ENCODE peak calls at places on chromosome 20, in six cellular contexts. U is activated naive CD4-positive, alpha-beta T cell treated with anti-CD3 and anti-CD28 coated beads for 36 hours; A is activated CD4-positive, alpha-beta T cell treated with anti-CD3 and anti-CD28 coated beads, Interleukin-2, amount 10 ng/mL, durations not matched to agents 7 days and 5 days; X is endothelial cell; V is AG10803; E is prostate gland. G is an unnamed sample.

GRCh38 chr20:47493175-47493953 is 8.3 kb upstream of the NCOA3 start:
- DNase-seq in U (peak), A (peak), X (no peak), V (peak), E (peak), G (peak)

GRCh38 chr20:58998656-58999055 is 8.4 kb downstream of the CTSZ start:
- DNase-seq in U (no peak), A (no peak), X (no peak), V (no peak), E (no peak), G (no peak)

GRCh38 chr20:9978395-9979004 is 56.3 kb upstream of the ANKEF1 start:
- DNase-seq in U (peak), A (peak), X (peak), V (peak), E (peak), G (peak)

GRCh38 chr20:45445805-45446562 is 23.6 kb upstream of the WFDC2 start:
- DNase-seq in U (peak), A (peak), X (peak), V (peak), E (no peak), G (no peak)

GRCh38 chr20:41276317-41276751 is 41.2 kb downstream of the ZHX3 start:
- DNase-seq in U (no peak), A (no peak), X (no peak), V (no peak), E (no peak), G (no peak)

GRCh38 chr20:57638173-57638894 is 18.1 kb upstream of the ZBP1 start:
- DNase-seq in U (no peak), A (no peak), X (no peak), V (no peak), E (peak), G (no peak)

GRCh38 chr20:16459019-16459700 is 114.1 kb downstream of the KIF16B start:
- DNase-seq in U (no peak), A (no peak), X (no peak), V (peak), E (no peak), G (no peak)

GRCh38 chr20:11675920-11676617 is 241.6 kb upstream of the BTBD3 start:
- DNase-seq in U (no peak), A (no peak), X (no peak), V (peak), E (no peak), G (no peak)

GRCh38 chr20:35200255-35200654 is 26.2 kb upstream of the MMP24 start:
- DNase-seq in U (no peak), A (no peak), X (no peak), V (peak), E (no peak), G (no peak)

GRCh38 chr20:433300-433975 is 25.3 kb downstream of the RBCK1 start:
- DNase-seq in U (peak), A (peak), X (no peak), V (no peak), E (no peak), G (no peak)

GRCh38 chr20:34215711-34216381 is 25.4 kb upstream of the ASIP start:
- DNase-seq in U (peak), A (peak), X (peak), V (peak), E (peak), G (peak)

GRCh38 chr20:12593342-12593741 is 415.4 kb upstream of the SPTLC3 start:
- DNase-seq in U (no peak), A (no peak), X (no peak), V (no peak), E (no peak), G (no peak)

GRCh38 chr20:22744341-22745193 is 160.2 kb upstream of the FOXA2 start:
- DNase-seq in U (no peak), A (no peak), X (no peak), V (no peak), E (peak), G (no peak)

GRCh38 chr20:35626386-35627001 is 10.9 kb downstream of the SPAG4 start:
- DNase-seq in U (no peak), A (no peak), X (no peak), V (no peak), E (no peak), G (no peak)

GRCh38 chr20:1333462-1334369 is 4.8 kb upstream of the SDCBP2 start:
- DNase-seq in U (no peak), A (no peak), X (no peak), V (no peak), E (no peak), G (no peak)

GRCh38 chr20:23159256-23159922 is 73.3 kb upstream of the CD93 start:
- DNase-seq in U (no peak), A (no peak), X (no peak), V (no peak), E (no peak), G (peak)

GRCh38 chr20:57647006-57647932 is 27.0 kb upstream of the ZBP1 start:
- DNase-seq in U (no peak), A (no peak), X (no peak), V (no peak), E (no peak), G (no peak)

GRCh38 chr20:38321959-38322598 is 18.1 kb downstream of the BPI start:
- DNase-seq in U (peak), A (no peak), X (peak), V (peak), E (peak), G (peak)

GRCh38 chr20:5524886-5525285 is 208.1 kb upstream of the PROKR2 start:
- DNase-seq in U (no peak), A (no peak), X (no peak), V (peak), E (no peak), G (no peak)

GRCh38 chr20:25233016-25233772 is 14.7 kb upstream of the PYGB start:
- DNase-seq in U (no peak), A (no peak), X (no peak), V (peak), E (peak), G (peak)

GRCh38 chr20:64077876-64078551 is 1.3 kb downstream of the RGS19 start:
- DNase-seq in U (peak), A (peak), X (no peak), V (no peak), E (no peak), G (no peak)

GRCh38 chr20:62500237-62500864 is 24.6 kb upstream of the GATA5 start:
- DNase-seq in U (peak), A (peak), X (peak), V (peak), E (peak), G (peak)

GRCh38 chr20:38550274-38550673 is 30.7 kb upstream of the ADIG start:
- DNase-seq in U (peak), A (no peak), X (no peak), V (no peak), E (no peak), G (no peak)

GRCh38 chr20:50304883-50305635 is 114.4 kb downstream of the CEBPB start:
- DNase-seq in U (no peak), A (no peak), X (no peak), V (peak), E (no peak), G (peak)

GRCh38 chr20:1894471-1894950 is 696 bp upstream of the SIRPA start:
- DNase-seq in U (peak), A (no peak), X (peak), V (peak), E (peak), G (peak)

GRCh38 chr20:63215101-63216040 is 560 bp downstream of the YTHDF1 start:
- DNase-seq in U (peak), A (peak), X (peak), V (peak), E (no peak), G (no peak)

GRCh38 chr20:49979030-49979832 is 3.5 kb upstream of the SNAI1 start:
- DNase-seq in U (peak), A (peak), X (peak), V (no peak), E (no peak), G (no peak)

GRCh38 chr20:17967595-17968365 is 814 bp downstream of the SNX5 start:
- DNase-seq in U (peak), A (no peak), X (no peak), V (peak), E (peak), G (peak)

GRCh38 chr20:51597389-51598231 is 55.1 kb upstream of the NFATC2 start:
- DNase-seq in U (peak), A (no peak), X (no peak), V (no peak), E (no peak), G (no peak)

GRCh38 chr20:33392016-33392415 is 9.3 kb downstream of the CDK5RAP1 start:
- DNase-seq in U (no peak), A (no peak), X (no peak), V (peak), E (no peak), G (no peak)

GRCh38 chr20:34472246-34472925 is 43.8 kb upstream of the DYNLRB1 start:
- DNase-seq in U (no peak), A (no peak), X (no peak), V (peak), E (no peak), G (no peak)

GRCh38 chr20:63224272-63225081 is 8.5 kb upstream of the YTHDF1 start:
- DNase-seq in U (no peak), A (no peak), X (no peak), V (peak), E (peak), G (no peak)

GRCh38 chr20:7596541-7596940 is 343.7 kb downstream of the HAO1 start:
- DNase-seq in U (no peak), A (no peak), X (no peak), V (no peak), E (no peak), G (no peak)

GRCh38 chr20:35663516-35663812 is 1.2 kb downstream of the CPNE1 start:
- DNase-seq in U (no peak), A (no peak), X (no peak), V (no peak), E (no peak), G (no peak)

GRCh38 chr20:22582960-22583772 is 1.2 kb downstream of the FOXA2 start:
- DNase-seq in U (no peak), A (no peak), X (peak), V (no peak), E (no peak), G (no peak)

GRCh38 chr20:39395478-39396291 is 433.5 kb downstream of the DHX35 start:
- DNase-seq in U (no peak), A (no peak), X (no peak), V (no peak), E (no peak), G (no peak)

GRCh38 chr20:37990571-37991151 is 42.6 kb downstream of the TTI1 start:
- DNase-seq in U (peak), A (peak), X (no peak), V (peak), E (peak), G (peak)

G was measured in ureter.